ENCODE peak calls at places on chromosomes 7 and 10, in nine cellular contexts. N is transverse colon, B is dorsolateral prefrontal cortex, T is BJ, X is kidney epithelial cell, Y is aorta, I is right lobe of liver, A is keratinocyte, C is pancreas. F is an unnamed sample. For H3K27me3, the result is how much of the 10 kb centered on the place peaks cover.

GRCh38 chr10:1102392-1102791 is 46.2 kb downstream of the WDR37 start:
- DNase-seq in I (no peak), X (no peak), A (no peak), Y (no peak), T (no peak), B (no peak), C (no peak), N (no peak), F (no peak)

GRCh38 chr10:6269953-6270867 is 67.5 kb downstream of the PFKFB3 start:
- DNase-seq in N (peak), Y (no peak), T (no peak), I (no peak), B (no peak), C (no peak), X (peak), A (no peak), F (no peak)

GRCh38 chr10:84539244-84539643 is 210.9 kb downstream of the CCSER2 start:
- DNase-seq in C (no peak), A (no peak), I (no peak), B (no peak), Y (no peak), N (no peak), T (no peak), X (no peak), F (no peak)

GRCh38 chr10:103761075-103761920 is 94.1 kb downstream of the SH3PXD2A start:
- DNase-seq in B (no peak), Y (no peak), X (no peak), N (no peak), C (no peak), T (no peak), I (peak), A (no peak), F (no peak)

GRCh38 chr7:142303650-142304049 is 45.8 kb upstream of the PRSS58 start:
- DNase-seq in A (no peak), I (no peak), C (no peak), N (no peak), Y (no peak), T (no peak), X (no peak), B (no peak), F (no peak)

GRCh38 chr7:46844486-46844885 is 737.4 kb downstream of the TNS3 start:
- DNase-seq in A (no peak), I (no peak), B (no peak), Y (no peak), X (no peak), T (no peak), N (no peak), C (no peak), F (no peak)

GRCh38 chr7:35968140-35968940 is 167.5 kb downstream of the SEPTIN7 start:
- DNase-seq in B (no peak), X (no peak), T (no peak), C (no peak), Y (no peak), I (no peak), A (no peak), N (no peak), F (no peak)

GRCh38 chr10:16673443-16673842 is 143.8 kb downstream of the RSU1 start:
- DNase-seq in A (no peak), X (no peak), B (no peak), Y (no peak), N (no peak), T (no peak), C (no peak), I (no peak), F (no peak)

GRCh38 chr10:31358688-31359330 is 39.8 kb downstream of the ZEB1 start:
- DNase-seq in I (no peak), Y (no peak), A (no peak), B (no peak), X (no peak), T (no peak), C (no peak), N (no peak), F (no peak)

GRCh38 chr7:36894190-36894589 is 169.9 kb upstream of the AOAH start:
- DNase-seq in Y (no peak), T (no peak), X (no peak), N (no peak), I (no peak), B (no peak), C (no peak), A (no peak), F (no peak)

GRCh38 chr10:14093735-14094484 is 236.8 kb downstream of the FRMD4A start:
- DNase-seq in C (no peak), Y (no peak), I (no peak), T (no peak), A (no peak), X (no peak), N (no peak), B (no peak), F (peak)

GRCh38 chr7:51186531-51186930 is 130.1 kb downstream of the COBL start:
- DNase-seq in X (no peak), C (no peak), A (no peak), Y (no peak), N (no peak), B (peak), T (no peak), I (no peak), F (no peak)

GRCh38 chr10:101158101-101159058 is 27.3 kb downstream of the TLX1 start:
- DNase-seq in B (no peak), X (no peak), T (no peak), A (no peak), Y (no peak), C (no peak), I (no peak), N (no peak), F (no peak)

GRCh38 chr10:14478639-14479038 is 147.9 kb upstream of the FRMD4A start:
- DNase-seq in X (no peak), I (peak), C (peak), N (no peak), T (peak), B (peak), Y (peak), A (no peak), F (peak)

GRCh38 chr7:24172859-24173258 is 111.1 kb upstream of the NPY start:
- DNase-seq in X (no peak), T (no peak), B (no peak), I (no peak), A (no peak), Y (no peak), C (no peak), N (no peak), F (no peak)

GRCh38 chr7:77415474-77415821 is 701 bp downstream of the GSAP start:
- DNase-seq in B (peak), T (no peak), C (no peak), N (peak), A (no peak), X (no peak), Y (no peak), I (peak), F (peak)

GRCh38 chr10:97705006-97705670 is 8.4 kb upstream of the MARVELD1 start:
- DNase-seq in Y (no peak), A (no peak), N (no peak), C (no peak), T (no peak), I (peak), B (no peak), X (no peak), F (no peak)

GRCh38 chr10:132837905-132838304 is 52.0 kb upstream of the NKX6-2 start:
- DNase-seq in X (no peak), N (no peak), B (no peak), T (no peak), C (no peak), I (no peak), A (no peak), Y (peak), F (no peak)

DNA sequence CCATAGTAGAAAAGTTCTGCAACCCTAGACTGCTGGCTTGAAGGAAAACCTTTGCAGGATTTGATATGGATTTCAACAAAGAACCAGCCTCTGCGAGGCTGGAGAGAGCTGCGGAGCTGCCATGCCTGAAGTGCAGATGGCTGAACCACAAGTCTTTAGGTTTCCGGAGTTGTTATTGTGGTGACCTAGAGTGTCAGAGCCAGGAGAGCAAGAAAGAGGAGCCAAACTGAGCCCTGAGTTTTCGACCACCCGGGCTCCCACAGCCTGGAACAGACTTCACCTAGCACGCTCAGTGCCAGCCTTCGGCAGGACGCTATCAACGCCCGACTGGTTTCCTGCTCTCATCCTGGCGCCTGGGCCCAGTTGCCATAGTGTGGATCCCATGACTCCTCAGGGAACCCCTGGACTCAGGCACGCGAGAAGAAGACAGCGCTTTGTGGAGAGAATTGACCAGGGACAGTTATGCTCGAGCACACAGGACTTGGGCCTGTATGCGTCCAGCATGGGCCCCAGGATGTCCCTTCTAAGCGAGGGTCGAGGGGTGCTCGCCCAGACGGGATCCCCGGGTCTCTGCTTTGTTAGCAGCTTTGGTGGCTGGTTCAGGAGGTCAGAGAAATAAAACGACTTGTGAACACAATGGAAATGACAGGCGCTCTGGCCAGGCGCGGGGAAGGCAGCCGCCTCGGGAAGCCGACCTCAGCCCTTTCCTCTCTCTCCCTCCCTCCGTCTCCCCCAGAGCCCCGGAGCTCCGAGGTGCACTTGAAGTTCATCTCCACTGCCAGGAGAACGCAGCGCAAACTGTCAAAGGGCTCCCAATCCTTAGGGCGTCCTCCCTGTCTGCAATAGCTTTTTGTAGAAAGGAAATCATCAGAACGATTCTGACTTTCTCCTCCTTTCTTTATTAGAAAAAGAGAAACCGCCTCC is 1.8 kb upstream of the GAD2 start:
- DNase-seq in C (no peak), N (no peak), I (no peak), X (no peak), T (no peak), B (no peak), Y (no peak), A (no peak), F (no peak)
- H3K27me3 ChIP-seq in C (under half), N (half or more), I (under half), X (half or more), T (under half), B (half or more), Y (under half), A (half or more), F (half or more)

DNA sequence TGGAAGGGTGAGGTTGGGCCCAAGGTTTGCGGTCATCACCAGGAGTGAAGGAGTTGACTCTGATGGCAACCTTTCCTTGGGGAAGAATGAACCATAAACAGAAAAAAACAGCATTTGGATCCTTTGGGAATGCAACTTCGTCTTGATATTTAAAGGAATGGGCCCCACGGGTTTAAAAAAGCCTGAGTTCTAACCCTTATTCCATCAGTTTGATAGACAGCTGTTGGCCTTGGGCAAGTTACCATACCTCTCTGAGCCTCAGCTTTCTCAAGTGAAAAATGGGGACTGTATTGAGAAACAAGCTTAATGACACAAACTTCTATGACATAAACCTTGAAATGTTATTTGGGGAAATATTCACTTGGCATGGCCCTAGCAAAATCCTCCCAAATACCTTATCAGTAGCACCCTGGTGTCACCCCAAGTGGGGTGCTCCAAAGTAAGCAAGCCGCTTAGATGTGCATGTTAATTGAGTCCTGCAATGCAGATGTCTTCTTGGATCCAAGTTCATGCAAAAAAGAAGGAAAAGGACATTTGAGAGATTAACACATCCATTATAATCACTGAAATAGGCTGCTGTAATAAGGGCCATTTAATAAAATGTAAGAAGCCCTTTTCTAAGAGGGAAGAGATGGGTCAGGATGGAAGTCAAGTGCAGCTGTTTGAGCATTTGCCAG is 13.8 kb downstream of the MXI1 start:
- DNase-seq in C (no peak), I (no peak), T (no peak), B (no peak), N (no peak), X (no peak), A (no peak), Y (no peak), F (no peak)
- H3K4me3 ChIP-seq in C (peak), I (no peak), T (peak), B (peak), N (no peak), X (peak), A (no peak), Y (no peak), F (no peak)

DNA sequence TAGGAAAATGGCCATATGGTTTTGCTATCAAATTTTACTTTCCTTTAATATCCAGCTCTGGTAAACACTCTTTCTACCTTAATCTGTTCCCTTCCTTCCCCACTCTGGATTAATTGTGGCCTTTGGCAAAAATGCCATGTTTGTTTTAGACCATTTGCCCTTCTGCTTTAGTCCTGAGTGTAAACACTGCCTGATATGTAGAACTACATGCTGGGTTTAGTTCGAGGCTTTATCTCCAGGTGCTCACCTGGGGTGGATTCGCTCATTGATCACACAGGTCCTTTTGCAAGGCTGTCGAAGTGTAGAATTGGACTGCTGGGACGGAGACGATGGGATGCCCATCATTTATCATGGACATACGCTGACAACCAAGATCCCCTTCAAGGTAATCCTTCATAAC is 94.1 kb downstream of the NOC3L start:
- DNase-seq in C (peak), X (no peak), B (no peak), T (no peak), N (no peak), I (no peak), Y (no peak), A (no peak), F (no peak)
- H3K27me3 ChIP-seq in C (under half), X (under half), B (under half), T (under half), N (under half), I (under half), Y (under half), A (under half), F (under half)

GRCh38 chr10:23694446-23694920 is 255.6 kb downstream of the OTUD1 start:
- DNase-seq in C (no peak), I (no peak), A (no peak), Y (no peak), X (no peak), B (peak), N (no peak), T (no peak), F (no peak)
- H3K4me3 ChIP-seq in C (peak), I (no peak), A (no peak), Y (no peak), X (no peak), B (peak), N (no peak), T (no peak), F (no peak)

DNA sequence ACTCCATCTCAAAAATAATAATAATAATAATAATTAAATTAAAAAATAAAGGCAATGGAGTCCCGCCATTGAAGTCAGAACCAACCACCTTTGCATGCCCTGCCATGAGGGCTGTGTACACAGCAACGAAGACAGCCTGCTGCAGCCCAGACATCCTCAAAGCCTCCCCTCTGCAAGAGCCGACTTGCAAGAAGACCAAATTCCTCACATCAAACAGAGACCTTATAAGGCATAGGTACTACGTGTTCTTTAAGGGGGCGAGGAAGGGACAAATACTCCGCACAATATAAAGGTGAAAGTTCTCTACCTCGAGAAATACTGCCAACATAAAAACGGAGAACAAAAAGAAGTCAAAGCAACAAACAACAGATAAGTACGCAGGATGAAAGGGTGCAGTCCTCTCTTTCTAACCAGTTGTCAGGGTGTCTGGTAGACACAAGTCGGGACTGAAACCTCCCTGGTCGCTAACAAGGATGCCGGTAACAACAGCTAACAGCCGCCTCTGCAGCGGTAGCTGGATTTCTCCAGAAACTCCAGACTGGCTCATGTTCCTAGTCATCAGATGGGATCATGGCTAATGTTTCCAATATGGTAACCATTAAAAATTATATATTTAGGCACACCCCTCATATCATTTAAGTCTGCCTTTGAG is 23.6 kb downstream of the FGFR2 start:
- DNase-seq in A (no peak), I (no peak), N (no peak), Y (no peak), T (no peak), C (no peak), B (no peak), X (no peak), F (no peak)
- H3K27me3 ChIP-seq in A (under half), I (under half), N (under half), Y (under half), T (under half), C (under half), B (under half), X (under half), F (under half)

GRCh38 chr10:12602557-12602956 is 253.2 kb downstream of the CAMK1D start:
- DNase-seq in C (no peak), X (no peak), T (no peak), N (no peak), I (no peak), Y (no peak), B (no peak), A (no peak), F (no peak)

GRCh38 chr10:12603766-12604470 is 254.6 kb downstream of the CAMK1D start:
- DNase-seq in N (peak), X (no peak), A (no peak), B (no peak), I (no peak), Y (no peak), C (no peak), T (no peak), F (no peak)

GRCh38 chr10:12606461-12606860 is 257.1 kb downstream of the CAMK1D start:
- DNase-seq in C (no peak), Y (no peak), N (peak), X (no peak), I (no peak), T (no peak), A (no peak), B (no peak), F (no peak)

GRCh38 chr10:12608761-12609160 is 259.4 kb downstream of the CAMK1D start:
- DNase-seq in X (no peak), C (no peak), B (no peak), T (no peak), N (no peak), A (no peak), Y (no peak), I (no peak), F (no peak)

GRCh38 chr10:12605580-12606405 is 256.4 kb downstream of the CAMK1D start:
- DNase-seq in A (no peak), C (peak), N (peak), I (peak), Y (peak), T (no peak), X (peak), B (no peak), F (no peak)
- H3K4me3 ChIP-seq in A (no peak), C (peak), N (no peak), I (peak), Y (no peak), T (no peak), X (no peak), B (peak), F (no peak)

GRCh38 chr7:45196374-45196773 is 38.8 kb downstream of the RAMP3 start:
- DNase-seq in X (no peak), Y (no peak), N (no peak), T (no peak), C (no peak), A (no peak), B (no peak), I (no peak), F (no peak)
- H3K27me3 ChIP-seq in X (under half), Y (under half), N (under half), T (under half), C (under half), A (under half), B (under half), I (under half), F (under half)

GRCh38 chr10:70052462-70053211 is at the start of gene MACROH2A2:
- DNase-seq in T (peak), I (peak), N (peak), C (peak), X (peak), Y (peak), A (no peak), B (peak), F (peak)

GRCh38 chr10:70053896-70054641 is 1.4 kb downstream of the MACROH2A2 start:
- DNase-seq in I (no peak), T (no peak), Y (peak), A (no peak), B (no peak), X (no peak), N (peak), C (peak), F (peak)

GRCh38 chr10:70053212-70053895 is 708 bp downstream of the MACROH2A2 start:
- DNase-seq in C (peak), Y (no peak), I (peak), T (no peak), N (no peak), X (no peak), B (peak), A (no peak), F (no peak)

GRCh38 chr10:70054902-70055301 is 2.3 kb downstream of the MACROH2A2 start:
- DNase-seq in Y (no peak), X (no peak), I (no peak), A (no peak), T (no peak), B (no peak), N (no peak), C (no peak), F (no peak)

DNA sequence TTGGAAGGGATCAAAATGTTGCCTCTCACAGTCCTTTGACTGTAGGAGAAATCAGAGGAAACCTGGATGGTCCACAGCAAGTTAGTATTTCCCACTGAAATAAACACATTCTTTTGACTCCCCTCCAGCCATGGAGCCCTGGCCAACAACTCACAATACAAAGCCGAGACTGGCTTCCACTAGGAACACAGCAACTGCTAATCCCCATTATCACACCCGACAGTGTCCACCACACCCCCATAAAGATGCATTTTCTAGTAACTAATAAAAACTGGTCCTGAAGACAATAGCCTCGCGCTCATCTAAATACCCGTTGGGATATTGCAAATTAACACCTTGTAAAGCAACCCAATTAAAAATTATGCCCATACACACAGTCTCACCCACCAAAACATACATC is 768 bp upstream of the MACROH2A2 start:
- DNase-seq in I (no peak), T (no peak), N (no peak), A (no peak), C (no peak), Y (no peak), X (no peak), B (no peak), F (peak)
- H3K4me3 ChIP-seq in I (no peak), T (no peak), N (no peak), A (peak), C (peak), Y (no peak), X (peak), B (peak), F (peak)

GRCh38 chr7:155803418-155804376 is 8.6 kb downstream of the SHH start:
- DNase-seq in A (no peak), B (peak), X (no peak), C (no peak), N (peak), T (no peak), I (peak), Y (peak), F (peak)
- H3K27me3 ChIP-seq in A (half or more), B (under half), X (under half), C (under half), N (half or more), T (under half), I (under half), Y (under half), F (under half)

F was measured in HAP-1.